ENCODE peak calls at places on chromosomes 13 and 19, in four cellular contexts. H is H9, B is IMR-90, C is trophoblast cell. O is an unnamed sample.

GRCh38 chr13:99658266-99658991 is 157.2 kb downstream of the TM9SF2 start:
- DNase-seq in H (peak), B (peak), C (peak), O (peak)

GRCh38 chr19:17749912-17750317 is 1.4 kb upstream of the FCHO1 start:
- DNase-seq in H (no peak), B (no peak), C (no peak), O (no peak)

GRCh38 chr13:47066261-47066660 is 169.4 kb upstream of the HTR2A start:
- DNase-seq in H (no peak), B (peak), C (no peak), O (no peak)

GRCh38 chr13:71033026-71033425 is 834.0 kb downstream of the DACH1 start:
- DNase-seq in H (no peak), B (no peak), C (peak), O (no peak)

GRCh38 chr19:14166448-14166847 is 30.1 kb upstream of the ASF1B start:
- DNase-seq in H (no peak), B (no peak), C (no peak), O (no peak)

GRCh38 chr19:11729586-11729985 is 9.2 kb downstream of the ZNF823 start:
- DNase-seq in H (no peak), B (no peak), C (peak), O (no peak)

GRCh38 chr19:43525836-43526771 is 897 bp downstream of the ETHE1 start:
- DNase-seq in H (peak), B (peak), C (peak), O (no peak)

GRCh38 chr13:98466634-98467236 is 110.2 kb downstream of the STK24 start:
- DNase-seq in H (peak), B (peak), C (peak), O (no peak)

GRCh38 chr19:45842198-45842597 is 20.7 kb downstream of the SYMPK start:
- DNase-seq in H (no peak), B (no peak), C (no peak), O (no peak)

GRCh38 chr19:34306213-34306661 is 51.9 kb downstream of the GARRE1 start:
- DNase-seq in H (no peak), B (no peak), C (no peak), O (no peak)
- H3K14ac ChIP-seq in H (no peak), B (no peak), C (no peak), O (no peak)

DNA sequence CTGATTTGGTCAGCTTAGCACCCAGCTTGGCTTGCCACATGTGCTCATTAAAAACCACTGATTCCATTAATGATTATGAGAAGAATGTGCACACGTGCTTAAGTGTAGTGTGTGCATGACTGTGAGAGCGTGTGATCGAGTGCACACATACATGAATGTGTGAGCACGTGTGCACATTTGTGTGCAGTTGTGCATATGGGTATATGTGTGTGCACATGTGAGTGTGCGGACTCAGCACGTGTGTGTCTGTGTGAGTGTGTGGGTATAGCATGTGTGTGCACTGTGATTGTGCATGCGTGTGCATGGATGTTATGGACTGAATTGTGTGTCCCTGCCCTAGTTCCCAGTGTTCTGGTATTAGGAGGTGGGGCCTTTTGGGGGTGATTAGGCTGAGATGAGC is 202.1 kb upstream of the ZNF536 start:
- DNase-seq in H (no peak), B (no peak), C (no peak), O (no peak)
- H3K14ac ChIP-seq in H (no peak), B (no peak), C (no peak), O (no peak)

DNA sequence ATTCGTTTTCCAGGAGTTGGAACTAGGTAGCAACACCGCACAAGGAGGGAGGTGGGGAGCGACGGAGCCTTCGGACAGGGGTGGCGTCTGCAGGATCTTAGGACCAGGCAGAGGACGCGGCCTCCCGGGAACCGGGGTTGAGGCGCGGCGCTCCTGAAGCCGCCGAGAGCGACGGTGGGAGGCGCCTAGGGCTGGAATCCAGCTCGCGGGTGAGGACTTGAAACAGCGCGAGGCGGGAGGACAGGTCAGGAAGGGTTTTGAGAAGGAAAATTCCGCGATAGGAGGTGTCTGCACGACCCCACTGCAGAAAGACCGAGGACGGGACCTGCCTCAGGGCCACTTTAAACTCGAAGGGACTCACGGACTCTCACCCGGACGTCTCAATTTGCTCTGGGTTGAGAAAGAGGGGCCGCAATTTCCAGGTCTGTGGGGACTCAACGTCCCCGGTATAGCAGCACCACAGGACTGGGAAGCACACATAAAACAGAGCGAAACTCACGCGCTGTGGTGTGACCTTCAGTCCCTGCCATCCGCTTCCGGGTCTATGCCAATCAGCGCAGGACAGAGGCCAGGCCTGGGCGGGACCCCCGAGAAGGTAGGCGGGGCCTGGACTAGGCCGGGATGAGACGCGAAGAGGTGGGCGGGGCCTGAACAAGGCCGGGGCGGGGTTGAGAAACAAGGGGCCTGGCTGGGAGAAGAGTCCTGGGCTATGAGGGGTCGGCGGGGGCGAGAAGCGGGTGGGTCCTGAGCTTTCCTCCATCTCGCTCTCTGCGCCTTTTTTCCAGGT is at the start of gene ZNF320:
- DNase-seq in H (peak), B (peak), C (peak), O (peak)
- H3K14ac ChIP-seq in H (peak), B (peak), C (peak), O (no peak)

GRCh38 chr19:2542341-2543069 is 66.6 kb downstream of the GADD45B start:
- DNase-seq in H (peak), B (peak), C (peak), O (no peak)

GRCh38 chr19:2546128-2547032 is 70.5 kb downstream of the GADD45B start:
- DNase-seq in H (peak), B (no peak), C (peak), O (peak)

GRCh38 chr19:2544576-2545415 is 68.9 kb downstream of the GADD45B start:
- DNase-seq in H (no peak), B (no peak), C (no peak), O (no peak)

GRCh38 chr19:2540646-2541454 is 64.9 kb downstream of the GADD45B start:
- DNase-seq in H (peak), B (peak), C (peak), O (peak)

DNA sequence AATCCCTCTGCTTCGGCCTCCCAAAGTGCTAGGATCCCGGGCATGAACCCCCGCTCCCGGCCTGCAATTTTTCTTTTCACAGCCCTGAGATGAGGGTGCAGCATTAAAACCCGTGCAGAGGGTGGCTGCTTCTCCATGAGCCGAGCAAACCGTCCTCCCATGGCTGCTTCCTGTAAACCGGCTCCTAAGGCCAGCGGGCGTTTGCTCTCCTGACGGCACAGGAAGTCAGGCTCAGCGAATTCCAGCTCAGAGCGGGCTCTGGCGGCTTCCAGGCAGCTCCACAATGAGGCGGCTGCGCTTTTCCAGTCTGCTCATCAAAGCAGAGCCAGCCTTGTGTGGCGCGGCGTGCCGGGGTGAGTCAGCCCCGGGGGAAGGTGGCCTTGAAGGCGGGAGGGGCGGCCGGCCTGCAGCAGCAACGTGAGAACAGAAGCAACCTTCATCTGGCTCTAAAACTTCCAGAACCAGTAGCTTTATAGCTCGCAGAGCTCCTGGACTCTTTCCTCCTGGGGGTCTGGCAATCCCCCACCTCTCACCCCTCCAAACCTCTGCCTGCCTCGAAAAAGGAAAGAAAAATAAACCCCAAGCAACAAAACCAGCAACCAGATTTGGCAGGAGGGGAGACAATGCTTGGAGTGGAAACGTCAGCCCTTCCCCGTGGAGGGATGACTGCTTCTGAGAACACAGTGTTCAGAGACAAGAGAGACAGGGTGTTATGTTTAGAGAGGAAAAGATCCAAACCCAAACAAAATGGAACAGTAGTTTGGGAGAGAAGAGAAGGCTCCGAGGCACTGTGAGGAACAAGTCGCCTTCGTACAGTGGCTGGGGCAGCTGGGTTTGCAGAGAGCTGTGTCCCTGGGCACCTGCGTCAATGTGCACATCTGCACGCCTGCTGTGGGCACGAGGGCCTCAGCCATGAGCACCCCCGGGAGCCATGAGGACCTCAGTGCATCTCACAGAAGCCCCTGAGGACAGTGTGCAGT is 67.8 kb downstream of the GADD45B start:
- DNase-seq in H (peak), B (peak), C (peak), O (peak)
- H3K14ac ChIP-seq in H (peak), B (peak), C (peak), O (no peak)

GRCh38 chr13:113901642-113902041 is 37.8 kb upstream of the GAS6 start:
- DNase-seq in H (no peak), B (no peak), C (no peak), O (no peak)
- H3K14ac ChIP-seq in H (no peak), B (peak), C (no peak), O (no peak)

DNA sequence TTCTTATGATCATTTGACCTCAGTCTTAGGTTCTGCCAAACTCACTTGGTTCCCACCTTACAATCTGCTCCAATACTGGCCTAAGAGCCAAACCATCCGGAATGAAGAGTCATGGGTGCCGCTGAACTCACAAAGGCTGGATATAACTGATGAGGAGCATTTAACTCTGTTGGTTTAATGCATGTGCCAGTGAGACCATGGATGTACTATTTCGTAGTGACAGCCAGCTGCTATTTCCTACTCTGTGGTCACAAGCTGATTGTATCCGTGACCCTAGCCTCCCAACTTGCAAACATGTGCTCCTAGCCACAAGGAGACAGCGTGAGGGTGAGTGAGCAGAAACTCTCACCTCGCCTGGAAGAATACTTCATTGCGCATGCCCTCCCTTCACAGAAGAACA is 67.0 kb upstream of the RAP2A start:
- DNase-seq in H (no peak), B (peak), C (peak), O (peak)
- H3K14ac ChIP-seq in H (no peak), B (peak), C (no peak), O (no peak)

O was measured in neuronal stem cell.